ENCODE peak calls at places on chromosomes 7 and 10, in seven cellular contexts. G is transverse colon, L is activated T-cell treated with anti-CD3 and anti-CD28 coated beads for 48 hours, N is T-helper 9 cell, W is amniotic stem cell, E is breast epithelium, R is T-helper 17 cell. J is an unnamed sample.

GRCh38 chr10:133277277-133277992 is 767 bp upstream of the ADAM8 start:
- DNase-seq in G (no peak), L (no peak), N (no peak), W (no peak), E (no peak), R (no peak), J (no peak)

GRCh38 chr7:100799037-100799896 is 28.1 kb downstream of the EPHB4 start:
- DNase-seq in G (peak; percentile 73), L (peak; percentile 45), N (peak; percentile 19), W (no peak), E (peak; percentile 48), R (peak; percentile 32), J (no peak)

GRCh38 chr10:47348138-47348651 is at the start of gene RBP3:
- DNase-seq in G (no peak), L (no peak), N (no peak), W (no peak), E (no peak), R (no peak), J (no peak)

GRCh38 chr7:37684927-37685326 is 1.4 kb downstream of the GPR141 start:
- DNase-seq in G (no peak), L (no peak), N (no peak), W (no peak), E (no peak), R (no peak), J (no peak)

GRCh38 chr7:13988765-13989137 is 715 bp downstream of the ETV1 start:
- DNase-seq in G (no peak), L (no peak), N (no peak), W (no peak), E (no peak), R (no peak), J (no peak)

GRCh38 chr10:89954787-89955566 is 253.6 kb downstream of the KIF20B start:
- DNase-seq in G (no peak), L (no peak), N (no peak), W (no peak), E (no peak), R (no peak), J (no peak)

GRCh38 chr7:151552352-151553028 is 32.8 kb upstream of the RHEB start:
- DNase-seq in G (peak; percentile 41), L (no peak), N (no peak), W (no peak), E (peak; percentile 71), R (no peak), J (no peak)

GRCh38 chr7:43077732-43078391 is 34.6 kb upstream of the HECW1 start:
- DNase-seq in G (no peak), L (no peak), N (no peak), W (no peak), E (no peak), R (no peak), J (no peak)

GRCh38 chr7:141239661-141240060 is 165.8 kb downstream of the TMEM178B start:
- DNase-seq in G (no peak), L (no peak), N (no peak), W (no peak), E (no peak), R (no peak), J (no peak)

GRCh38 chr10:117130862-117131389 is 7.1 kb downstream of the VAX1 start:
- DNase-seq in G (no peak), L (no peak), N (no peak), W (no peak), E (no peak), R (no peak), J (no peak)

GRCh38 chr10:110600487-110601101 is 33.1 kb downstream of the SMC3 start:
- DNase-seq in G (no peak), L (no peak), N (peak; percentile 4), W (peak; percentile 49), E (no peak), R (no peak), J (no peak)

GRCh38 chr10:107727762-107728317 is 563.3 kb upstream of the SORCS1 start:
- DNase-seq in G (no peak), L (no peak), N (no peak), W (no peak), E (no peak), R (no peak), J (no peak)

GRCh38 chr10:126468876-126469643 is 80.8 kb upstream of the ADAM12 start:
- DNase-seq in G (no peak), L (no peak), N (no peak), W (no peak), E (no peak), R (no peak), J (no peak)

GRCh38 chr10:70093335-70093944 is 39.2 kb downstream of the AIFM2 start:
- DNase-seq in G (no peak), L (no peak), N (no peak), W (no peak), E (no peak), R (no peak), J (no peak)

GRCh38 chr7:3191545-3191944 is 109.5 kb upstream of the SDK1 start:
- DNase-seq in G (no peak), L (no peak), N (no peak), W (no peak), E (no peak), R (no peak), J (no peak)

GRCh38 chr7:1355568-1356340 is 103.5 kb downstream of the MICALL2 start:
- DNase-seq in G (peak; percentile 44), L (no peak), N (no peak), W (no peak), E (no peak), R (no peak), J (no peak)

GRCh38 chr10:71039551-71039950 is 151.2 kb upstream of the PCBD1 start:
- DNase-seq in G (no peak), L (no peak), N (no peak), W (no peak), E (no peak), R (no peak), J (no peak)